ENCODE peak calls at places on chromosomes 5 and 9, in nine cellular contexts. S is HEK293T; N is T-helper 17 cell; L is Daoy; Z is posterior cingulate gyrus; F is activated CD4-positive, alpha-beta T cell treated with anti-CD3 and anti-CD28 coated beads, Interleukin-2, amount 50 U/mL, for 4 hours; W is GM03348; U is NCI-H1092 treated with DMSO at 0.1 percent for 48 hours; Y is EH. D is an unnamed sample.

GRCh38 chr9:127801955-127802575 is 617 bp upstream of the FPGS start:
- DNase-seq in S (no peak), N (no peak), L (no peak), Z (no peak), F (no peak), W (peak), U (no peak), Y (peak), D (no peak)

GRCh38 chr5:167765341-167765740 is 526.1 kb upstream of the WWC1 start:
- DNase-seq in S (no peak), N (no peak), L (no peak), Z (no peak), F (no peak), W (no peak), U (no peak), Y (no peak), D (no peak)

GRCh38 chr9:137461663-137462395 is 2.7 kb upstream of the NSMF start:
- DNase-seq in S (no peak), N (peak), L (no peak), Z (peak), F (peak), W (peak), U (no peak), Y (no peak), D (peak)

GRCh38 chr9:122016789-122017188 is 76.3 kb downstream of the TTLL11 start:
- DNase-seq in S (no peak), N (no peak), L (no peak), Z (peak), F (no peak), W (no peak), U (no peak), Y (peak), D (no peak)

GRCh38 chr9:6855860-6856259 is 98.1 kb downstream of the KDM4C start:
- DNase-seq in S (no peak), N (no peak), L (no peak), Z (no peak), F (no peak), W (no peak), U (no peak), Y (no peak), D (no peak)

GRCh38 chr9:125462766-125463384 is 201.2 kb downstream of the GAPVD1 start:
- DNase-seq in S (no peak), N (no peak), L (no peak), Z (no peak), F (no peak), W (no peak), U (no peak), Y (no peak), D (peak)

GRCh38 chr5:174384509-174384947 is 339.0 kb downstream of the NSG2 start:
- DNase-seq in S (no peak), N (no peak), L (no peak), Z (no peak), F (no peak), W (no peak), U (no peak), Y (peak), D (no peak)

GRCh38 chr9:37002413-37003217 is 31.5 kb downstream of the PAX5 start:
- DNase-seq in S (no peak), N (no peak), L (no peak), Z (no peak), F (no peak), W (no peak), U (no peak), Y (no peak), D (no peak)

GRCh38 chr5:122292357-122292756 is 19.7 kb upstream of the SNCAIP start:
- DNase-seq in S (no peak), N (no peak), L (no peak), Z (no peak), F (no peak), W (no peak), U (no peak), Y (peak), D (no peak)

GRCh38 chr5:90338712-90339372 is 70.7 kb downstream of the CETN3 start:
- DNase-seq in S (no peak), N (no peak), L (no peak), Z (no peak), F (no peak), W (no peak), U (no peak), Y (no peak), D (no peak)

GRCh38 chr5:127517480-127518318 is at the start of gene PRRC1:
- DNase-seq in S (peak), N (peak), L (peak), Z (peak), F (peak), W (peak), U (peak), Y (peak), D (peak)

GRCh38 chr5:95439801-95440493 is 48.8 kb downstream of the FAM81B start:
- DNase-seq in S (no peak), N (no peak), L (no peak), Z (no peak), F (no peak), W (no peak), U (no peak), Y (no peak), D (no peak)

GRCh38 chr5:140107312-140108092 is 6.4 kb upstream of the PURA start:
- DNase-seq in S (peak), N (peak), L (peak), Z (peak), F (peak), W (peak), U (peak), Y (peak), D (peak)

GRCh38 chr5:33370135-33370472 is 70.7 kb upstream of the TARS1 start:
- DNase-seq in S (no peak), N (no peak), L (peak), Z (no peak), F (no peak), W (peak), U (no peak), Y (peak), D (peak)

GRCh38 chr9:126857261-126857960 is 3.0 kb upstream of the ZBTB34 start:
- DNase-seq in S (no peak), N (no peak), L (no peak), Z (no peak), F (no peak), W (no peak), U (peak), Y (no peak), D (no peak)

GRCh38 chr9:76459691-76460635 is 981 bp downstream of the GCNT1 start:
- DNase-seq in S (peak), N (no peak), L (peak), Z (peak), F (no peak), W (peak), U (peak), Y (peak), D (peak)

GRCh38 chr9:124282442-124283231 is 24.9 kb downstream of the NEK6 start:
- DNase-seq in S (no peak), N (no peak), L (peak), Z (no peak), F (no peak), W (peak), U (no peak), Y (no peak), D (peak)